ENCODE peak calls at places on chromosomes 12 and 14, in nine cellular contexts. M is adipocyte, G is HTR-8/SVneo, J is smooth muscle cell of the brain vasculature, Q is astrocyte of the spinal cord, B is foreskin fibroblast, I is AG08395, P is epithelial cell of esophagus, Z is trophoblast cell. S is an unnamed sample.

GRCh38 chr14:53226553-53226952 is 73.4 kb upstream of the DDHD1 start:
- DNase-seq in M (no peak), G (no peak), J (no peak), Q (no peak), B (no peak), I (no peak), P (no peak), Z (no peak), S (no peak)

GRCh38 chr12:113664224-113664681 is 192.6 kb upstream of the LHX5 start:
- DNase-seq in M (no peak), G (no peak), J (no peak), Q (no peak), B (no peak), I (no peak), P (no peak), Z (no peak), S (no peak)

GRCh38 chr12:120783197-120783596 is 57.6 kb downstream of the ACADS start:
- DNase-seq in M (peak), G (peak), J (no peak), Q (peak), B (peak), I (peak), P (peak), Z (peak), S (peak)

GRCh38 chr12:48828293-48828692 is 10.0 kb downstream of the CACNB3 start:
- DNase-seq in M (no peak), G (no peak), J (no peak), Q (no peak), B (no peak), I (no peak), P (no peak), Z (no peak), S (no peak)

GRCh38 chr12:57896139-57896436 is 45.3 kb upstream of the ATP23 start:
- DNase-seq in M (peak), G (no peak), J (no peak), Q (peak), B (no peak), I (no peak), P (no peak), Z (no peak), S (no peak)

GRCh38 chr12:28222081-28222700 is 31.9 kb downstream of the CCDC91 start:
- DNase-seq in M (no peak), G (no peak), J (no peak), Q (no peak), B (no peak), I (no peak), P (no peak), Z (no peak), S (no peak)

GRCh38 chr14:38405851-38406630 is 150.1 kb upstream of the CLEC14A start:
- DNase-seq in M (peak), G (peak), J (no peak), Q (peak), B (peak), I (peak), P (no peak), Z (no peak), S (no peak)

GRCh38 chr12:76413121-76413520 is 64.9 kb upstream of the BBS10 start:
- DNase-seq in M (no peak), G (no peak), J (no peak), Q (no peak), B (no peak), I (no peak), P (peak), Z (no peak), S (no peak)

GRCh38 chr12:108004368-108004767 is 124.7 kb upstream of the WSCD2 start:
- DNase-seq in M (peak), G (peak), J (no peak), Q (no peak), B (no peak), I (no peak), P (peak), Z (no peak), S (no peak)

GRCh38 chr12:51171884-51172514 is 936 bp downstream of the TFCP2 start:
- DNase-seq in M (peak), G (peak), J (no peak), Q (peak), B (peak), I (peak), P (peak), Z (peak), S (no peak)

GRCh38 chr12:96225003-96225855 is 31.1 kb downstream of the ELK3 start:
- DNase-seq in M (no peak), G (no peak), J (no peak), Q (peak), B (no peak), I (no peak), P (no peak), Z (no peak), S (no peak)

GRCh38 chr12:119069029-119069731 is 87.8 kb downstream of the SRRM4 start:
- DNase-seq in M (no peak), G (no peak), J (no peak), Q (no peak), B (no peak), I (no peak), P (no peak), Z (no peak), S (no peak)

GRCh38 chr14:74592476-74593191 is 19.4 kb downstream of the LTBP2 start:
- DNase-seq in M (no peak), G (no peak), J (no peak), Q (no peak), B (no peak), I (no peak), P (no peak), Z (no peak), S (no peak)

GRCh38 chr12:110957652-110958051 is 37.3 kb upstream of the MYL2 start:
- DNase-seq in M (no peak), G (no peak), J (no peak), Q (no peak), B (no peak), I (no peak), P (no peak), Z (no peak), S (no peak)

GRCh38 chr14:106269029-106269428 is 742.6 kb downstream of the TMEM121 start:
- DNase-seq in M (no peak), G (no peak), J (no peak), Q (no peak), B (no peak), I (no peak), P (no peak), Z (no peak), S (no peak)

GRCh38 chr12:3225154-3225795 is 148.1 kb downstream of the TSPAN9 start:
- DNase-seq in M (peak), G (peak), J (peak), Q (peak), B (no peak), I (no peak), P (no peak), Z (no peak), S (no peak)

GRCh38 chr12:23335593-23335992 is 613.9 kb downstream of the SOX5 start:
- DNase-seq in M (no peak), G (no peak), J (no peak), Q (no peak), B (no peak), I (no peak), P (no peak), Z (no peak), S (no peak)

GRCh38 chr14:90696728-90697127 is 119.5 kb downstream of the TTC7B start:
- DNase-seq in M (no peak), G (no peak), J (no peak), Q (no peak), B (no peak), I (no peak), P (no peak), Z (no peak), S (no peak)

GRCh38 chr12:98373982-98374381 is 141.4 kb upstream of the TMPO start:
- DNase-seq in M (peak), G (no peak), J (no peak), Q (peak), B (no peak), I (peak), P (peak), Z (no peak), S (no peak)

GRCh38 chr12:94504386-94504785 is 44.7 kb upstream of the CEP83 start:
- DNase-seq in M (no peak), G (no peak), J (no peak), Q (no peak), B (no peak), I (no peak), P (no peak), Z (no peak), S (no peak)

GRCh38 chr12:52014567-52015392 is 8.0 kb downstream of the TAMALIN start:
- DNase-seq in M (no peak), G (no peak), J (no peak), Q (peak), B (no peak), I (no peak), P (peak), Z (no peak), S (no peak)

GRCh38 chr12:120687570-120688289 is 781 bp downstream of the MLEC start:
- DNase-seq in M (peak), G (no peak), J (no peak), Q (no peak), B (no peak), I (peak), P (no peak), Z (no peak), S (no peak)

GRCh38 chr14:101476931-101477553 is 84.3 kb upstream of the DIO3 start:
- DNase-seq in M (no peak), G (peak), J (no peak), Q (no peak), B (no peak), I (no peak), P (no peak), Z (no peak), S (no peak)

GRCh38 chr12:97024393-97024792 is 117.3 kb downstream of the NEDD1 start:
- DNase-seq in M (no peak), G (no peak), J (no peak), Q (no peak), B (no peak), I (no peak), P (no peak), Z (no peak), S (no peak)

GRCh38 chr14:90388982-90389381 is 7.8 kb upstream of the CALM1 start:
- DNase-seq in M (no peak), G (no peak), J (no peak), Q (no peak), B (no peak), I (no peak), P (peak), Z (no peak), S (no peak)

GRCh38 chr14:88299865-88300264 is 23.2 kb downstream of the KCNK10 start:
- DNase-seq in M (no peak), G (no peak), J (no peak), Q (no peak), B (no peak), I (no peak), P (no peak), Z (no peak), S (no peak)

GRCh38 chr12:19430988-19431387 is 8.3 kb upstream of the AEBP2 start:
- DNase-seq in M (peak), G (no peak), J (no peak), Q (no peak), B (no peak), I (no peak), P (peak), Z (no peak), S (no peak)

GRCh38 chr12:123973552-123974341 is 732 bp downstream of the ZNF664 start:
- DNase-seq in M (peak), G (peak), J (no peak), Q (no peak), B (no peak), I (no peak), P (peak), Z (peak), S (no peak)

GRCh38 chr12:113097716-113098427 is 37.7 kb downstream of the RASAL1 start:
- DNase-seq in M (peak), G (no peak), J (no peak), Q (peak), B (no peak), I (no peak), P (no peak), Z (no peak), S (no peak)

GRCh38 chr12:60849723-60850122 is 1253.9 kb downstream of the SLC16A7 start:
- DNase-seq in M (no peak), G (no peak), J (no peak), Q (no peak), B (no peak), I (no peak), P (peak), Z (no peak), S (no peak)

GRCh38 chr14:22882529-22883190 is 362 bp upstream of the REM2 start:
- DNase-seq in M (no peak), G (peak), J (no peak), Q (peak), B (no peak), I (peak), P (peak), Z (peak), S (no peak)

S was measured in fibroblast of the conjunctiva.